ENCODE peak calls at places on chromosomes 11 and 22, in seven cellular contexts. J, Q, W, M, Y, C and X are unnamed samples.

GRCh38 chr11:43222215-43222614 is 89.6 kb upstream of the API5 start:
- DNase-seq in W (no peak), M (no peak), J (peak; percentile 42), Y (no peak), Q (peak; percentile 2), C (peak; percentile 69), X (no peak)

GRCh38 chr11:112016088-112016764 is 9.0 kb upstream of the DLAT start:
- DNase-seq in M (no peak), J (no peak), W (no peak), Y (no peak), C (no peak), Q (peak; percentile 24), X (peak; percentile 30)

GRCh38 chr11:69364901-69365300 is 70.9 kb downstream of the MYEOV start:
- DNase-seq in Q (peak; percentile 82), M (no peak), W (no peak), C (no peak), Y (no peak), J (no peak), X (peak; percentile 81)

GRCh38 chr11:86151188-86152005 is 82.5 kb upstream of the PICALM start:
- DNase-seq in W (no peak), J (peak; percentile 86), M (no peak), C (peak; percentile 30), Y (no peak), Q (peak; percentile 23), X (peak; percentile 40)

GRCh38 chr22:40953446-40953845 is 2.3 kb downstream of the RBX1 start:
- DNase-seq in Y (no peak), C (no peak), Q (no peak), M (no peak), W (no peak), J (peak; percentile 61), X (peak; percentile 24)

GRCh38 chr11:1908579-1908978 is 10.9 kb upstream of the TNNT3 start:
- DNase-seq in J (no peak), M (no peak), Q (no peak), W (no peak), Y (no peak), C (no peak), X (no peak)

GRCh38 chr11:58573451-58574104 is 2.1 kb downstream of the LPXN start:
- DNase-seq in C (peak; percentile 22), Y (no peak), J (no peak), W (no peak), M (no peak), Q (peak; percentile 85), X (peak; percentile 76)

GRCh38 chr22:19875531-19876313 is 21.0 kb upstream of the GNB1L start:
- DNase-seq in Q (no peak), C (no peak), W (no peak), Y (no peak), J (no peak), M (no peak), X (no peak)

GRCh38 chr11:35927067-35927466 is 16.8 kb upstream of the LDLRAD3 start:
- DNase-seq in W (no peak), Q (no peak), C (no peak), M (no peak), Y (no peak), J (no peak), X (no peak)

GRCh38 chr11:20611892-20612291 is 12.5 kb downstream of the SLC6A5 start:
- DNase-seq in C (no peak), Y (no peak), M (no peak), J (no peak), Q (no peak), W (no peak), X (peak; percentile 2)

GRCh38 chr11:64698427-64698826 is 24.6 kb downstream of the NRXN2 start:
- DNase-seq in Q (no peak), M (no peak), W (no peak), J (no peak), Y (no peak), C (no peak), X (no peak)

GRCh38 chr22:19672054-19672776 is 42.1 kb upstream of the SEPTIN5 start:
- DNase-seq in W (no peak), J (no peak), M (no peak), Y (no peak), C (no peak), Q (no peak), X (no peak)

GRCh38 chr11:118621898-118622375 is 14.5 kb downstream of the PHLDB1 start:
- DNase-seq in Q (no peak), Y (no peak), M (no peak), C (no peak), W (no peak), J (no peak), X (peak; percentile 31)

GRCh38 chr22:44049369-44050231 is 25.5 kb downstream of the PARVB start:
- DNase-seq in W (no peak), Q (no peak), J (peak; percentile 58), Y (no peak), M (no peak), C (no peak), X (no peak)

GRCh38 chr11:504053-504993 is 2.7 kb downstream of the RNH1 start:
- DNase-seq in M (no peak), Q (no peak), J (no peak), C (no peak), Y (no peak), W (no peak), X (no peak)

GRCh38 chr22:32202539-32203180 is 2.2 kb downstream of the RFPL2 start:
- DNase-seq in J (peak; percentile 80), Q (peak; percentile 22), W (peak; percentile 37), M (no peak), Y (peak; percentile 73), C (peak; percentile 41), X (peak; percentile 14)

GRCh38 chr22:29071261-29072045 is 1.4 kb upstream of the KREMEN1 start:
- DNase-seq in C (peak; percentile 26), M (peak; percentile 43), J (peak; percentile 67), Q (peak; percentile 7), Y (peak; percentile 72), W (peak; percentile 56), X (peak; percentile 32)

GRCh38 chr22:45164217-45165123 is 745 bp downstream of the NUP50 start:
- DNase-seq in M (no peak), C (no peak), Q (no peak), Y (no peak), W (peak; percentile 12), J (peak; percentile 39), X (peak; percentile 42)

GRCh38 chr11:110253525-110253924 is 42.9 kb downstream of the RDX start:
- DNase-seq in Y (no peak), Q (no peak), M (no peak), C (no peak), W (no peak), J (no peak), X (no peak)

GRCh38 chr22:23181763-23182288 is 1.5 kb downstream of the BCR start:
- DNase-seq in C (no peak), W (no peak), Q (no peak), J (peak; percentile 28), M (no peak), Y (no peak), X (no peak)

GRCh38 chr11:3947084-3947483 is 91.6 kb downstream of the STIM1 start:
- DNase-seq in C (no peak), M (no peak), Q (peak; percentile 67), W (no peak), Y (no peak), J (no peak), X (peak; percentile 86)

GRCh38 chr22:29587938-29588699 is 7.2 kb upstream of the NIPSNAP1 start:
- DNase-seq in W (no peak), Q (peak; percentile 92), Y (no peak), C (peak; percentile 34), J (no peak), M (no peak), X (peak; percentile 84)

GRCh38 chr11:116826751-116827431 is 2.8 kb upstream of the APOC3 start:
- DNase-seq in W (no peak), Q (no peak), J (no peak), M (no peak), C (no peak), Y (no peak), X (no peak)
- H3K27ac ChIP-seq in W (no peak overlapping the region), Q (no peak overlapping the region), J (no peak overlapping the region), M (no peak overlapping the region), C (no peak overlapping the region), Y (no peak overlapping the region), X (no peak overlapping the region)

GRCh38 chr22:39815882-39816395 is 77.6 kb downstream of the ENTHD1 start:
- DNase-seq in Q (no peak), M (no peak), C (no peak), Y (no peak), W (no peak), J (no peak), X (no peak)
- H3K23ac ChIP-seq in Q (no peak overlapping the region), M (no peak overlapping the region), C (no peak overlapping the region), Y (no peak overlapping the region), W (no peak overlapping the region), J (no peak overlapping the region), X (no peak overlapping the region)

GRCh38 chr11:128565881-128566280 is 21.5 kb downstream of the ETS1 start:
- DNase-seq in Q (no peak), M (no peak), C (no peak), J (peak; percentile 85), W (no peak), Y (no peak), X (peak; percentile 81)
- H3K27ac ChIP-seq in Q (no peak overlapping the region), M (no peak overlapping the region), C (no peak overlapping the region), J (no peak overlapping the region), W (no peak overlapping the region), Y (no peak overlapping the region), X (no peak overlapping the region)

DNA sequence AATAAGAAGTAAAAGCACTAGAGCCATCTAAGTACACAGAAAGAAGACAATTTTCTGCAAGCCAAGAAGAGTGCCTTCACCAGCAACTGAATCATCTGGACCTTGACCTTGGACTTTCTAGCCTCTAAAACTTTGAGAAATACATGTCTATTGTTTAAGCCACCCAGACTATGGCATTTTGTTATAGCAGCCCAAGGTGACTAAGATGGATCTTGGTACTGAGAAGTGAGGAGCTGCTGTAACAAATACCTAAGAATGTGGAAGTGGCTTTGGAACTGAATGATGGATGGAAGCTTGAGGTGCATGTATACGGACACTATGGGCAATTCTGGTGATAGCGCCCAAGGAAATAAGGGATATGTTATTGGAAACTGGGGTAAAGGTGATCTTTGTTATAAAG is 14.9 kb downstream of the CFAP300 start:
- DNase-seq in Y (no peak), Q (no peak), C (no peak), M (no peak), W (no peak), J (no peak), X (no peak)
- H3K23ac ChIP-seq in Y (no peak overlapping the region), Q (no peak overlapping the region), C (no peak overlapping the region), M (no peak overlapping the region), W (no peak overlapping the region), J (no peak overlapping the region), X (no peak overlapping the region)

GRCh38 chr11:8671242-8671641 is 11.2 kb downstream of the TRIM66 start:
- DNase-seq in Y (peak; percentile 83), M (peak; percentile 77), J (peak; percentile 98), Q (peak; percentile 97), W (peak; percentile 87), C (no peak), X (peak; percentile 83)
- H3K27ac ChIP-seq in Y (peak overlapping the region; percentile 96), M (peak overlapping the region; percentile 90), J (peak overlapping the region; percentile 97), Q (peak overlapping the region; percentile 49), W (peak overlapping the region; percentile 89), C (no peak overlapping the region), X (peak overlapping the region; percentile 71)